ENCODE peak calls at places on chromosome 1, in five cellular contexts. G, V, M, T and S are unnamed samples.

GRCh38 chr1:113538225-113538624 is 147.9 kb downstream of the MAGI3 start:
- DNase-seq in M (no peak), G (no peak), T (peak), V (no peak), S (no peak)

GRCh38 chr1:2580691-2581090 is 5.9 kb upstream of the PRXL2B start:
- DNase-seq in T (no peak), V (no peak), M (no peak), G (no peak), S (no peak)

GRCh38 chr1:169701261-169701802 is 10.1 kb downstream of the SELL start:
- DNase-seq in M (no peak), V (no peak), G (no peak), T (no peak), S (no peak)

GRCh38 chr1:33294071-33295010 is 26.6 kb downstream of the A3GALT2 start:
- DNase-seq in V (no peak), T (no peak), M (no peak), G (no peak), S (no peak)

GRCh38 chr1:166952002-166952746 is 23.2 kb downstream of the ILDR2 start:
- DNase-seq in T (peak), G (no peak), V (no peak), M (peak), S (no peak)

GRCh38 chr1:187244623-187245022 is 415.9 kb downstream of the PLA2G4A start:
- DNase-seq in G (no peak), M (no peak), T (peak), V (no peak), S (no peak)

GRCh38 chr1:209723761-209724693 is 19.4 kb downstream of the HSD11B1 start:
- DNase-seq in V (no peak), G (no peak), T (no peak), M (no peak), S (no peak)

GRCh38 chr1:193634470-193634869 is 448.1 kb upstream of the B3GALT2 start:
- DNase-seq in V (no peak), G (no peak), T (no peak), M (no peak), S (no peak)

GRCh38 chr1:97017895-97018294 is 296.3 kb downstream of the PTBP2 start:
- DNase-seq in V (peak), T (peak), M (no peak), G (peak), S (peak)

GRCh38 chr1:215507119-215507518 is 60.0 kb upstream of the KCTD3 start:
- DNase-seq in T (no peak), G (no peak), M (peak), V (no peak), S (no peak)

GRCh38 chr1:60213253-60213652 is 139.7 kb upstream of the C1orf87 start:
- DNase-seq in T (peak), V (no peak), G (no peak), M (no peak), S (no peak)

GRCh38 chr1:242522304-242522945 is 2.1 kb downstream of the PLD5 start:
- DNase-seq in G (peak), M (no peak), T (no peak), V (no peak), S (no peak)

DNA sequence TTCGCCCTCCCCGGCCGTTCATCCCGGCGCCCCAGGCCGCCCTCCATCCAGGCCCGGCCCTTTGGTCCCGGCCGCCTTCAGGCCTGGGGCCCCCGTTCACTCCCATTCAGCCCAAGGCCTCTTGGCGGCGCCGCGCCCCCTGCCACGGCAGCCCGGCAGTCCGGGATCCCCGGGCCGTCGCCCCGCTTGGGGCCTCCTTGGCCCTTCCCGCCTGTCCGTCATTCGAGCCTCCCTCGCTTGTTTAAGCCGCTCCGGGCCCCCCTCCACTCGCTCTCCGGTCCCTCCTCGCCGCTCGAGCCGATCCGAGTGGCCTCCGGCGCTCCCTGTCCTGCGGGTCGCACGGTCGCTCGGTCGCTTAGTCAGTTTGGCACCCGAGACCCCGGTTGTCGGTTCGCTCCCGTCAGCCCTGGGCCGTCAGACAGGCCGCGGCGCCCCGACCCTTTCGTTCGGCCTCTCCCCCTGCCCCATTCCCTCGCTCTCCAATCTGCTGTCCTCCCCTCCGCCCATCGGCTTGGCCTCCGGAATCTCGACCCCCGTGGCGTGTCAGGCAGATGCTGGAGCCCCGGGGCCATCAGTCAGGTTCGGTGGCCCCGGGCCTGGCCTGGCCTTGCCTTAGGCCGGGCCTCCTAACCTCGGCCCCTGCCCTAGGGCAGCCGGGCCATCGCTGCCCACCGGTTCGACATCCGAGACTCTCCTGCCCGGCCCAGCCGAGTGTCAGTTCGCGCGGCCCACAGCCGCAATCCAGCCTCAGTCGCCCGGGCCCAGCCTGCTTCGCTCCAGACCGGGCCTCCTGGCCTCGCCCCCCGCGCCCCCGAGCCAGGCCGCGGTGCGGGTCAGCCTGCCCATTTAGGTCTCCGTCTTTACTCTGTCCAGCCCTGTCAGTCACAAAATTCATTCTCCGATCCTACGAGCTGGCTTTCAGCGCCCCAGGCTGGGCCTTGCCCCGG is 1.1 kb downstream of the LRRC41 start:
- DNase-seq in G (peak), M (peak), T (peak), V (no peak), S (peak)
- H3K23ac ChIP-seq in G (peak), M (peak), T (no peak), V (no peak), S (no peak)

DNA sequence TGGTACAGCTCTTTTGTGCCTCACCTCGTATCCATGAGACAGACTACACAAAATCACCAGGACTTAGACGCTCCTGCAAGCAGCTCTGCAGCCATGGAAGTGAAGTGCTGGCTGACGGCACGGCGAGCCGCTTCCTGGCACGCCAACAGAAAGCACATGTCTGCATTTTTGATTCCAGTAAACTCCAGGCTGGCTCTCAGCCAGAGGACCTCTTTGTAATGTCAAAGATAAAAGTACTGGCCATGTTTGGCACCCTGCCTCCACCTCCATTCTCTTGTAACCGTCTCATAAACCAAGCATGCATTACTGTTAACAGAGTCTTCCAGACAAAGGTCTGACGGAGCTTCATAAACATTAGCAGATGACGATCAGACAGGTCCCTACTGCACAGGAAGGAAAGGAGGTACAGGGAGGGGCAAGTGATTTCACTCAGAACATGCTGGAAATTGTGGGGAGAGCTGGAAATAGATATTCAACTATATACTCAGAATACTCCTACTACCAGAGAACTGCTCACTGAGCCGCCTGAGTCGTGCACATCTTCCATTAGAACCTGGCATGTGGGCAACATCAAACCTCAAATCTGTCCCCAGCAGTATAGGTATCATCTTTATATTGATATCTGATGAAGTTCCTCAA is 632.0 kb downstream of the SMYD3 start:
- DNase-seq in M (peak), T (no peak), G (no peak), V (no peak), S (no peak)
- H2BK120ac ChIP-seq in M (peak), T (no peak), G (no peak), V (no peak), S (no peak)

DNA sequence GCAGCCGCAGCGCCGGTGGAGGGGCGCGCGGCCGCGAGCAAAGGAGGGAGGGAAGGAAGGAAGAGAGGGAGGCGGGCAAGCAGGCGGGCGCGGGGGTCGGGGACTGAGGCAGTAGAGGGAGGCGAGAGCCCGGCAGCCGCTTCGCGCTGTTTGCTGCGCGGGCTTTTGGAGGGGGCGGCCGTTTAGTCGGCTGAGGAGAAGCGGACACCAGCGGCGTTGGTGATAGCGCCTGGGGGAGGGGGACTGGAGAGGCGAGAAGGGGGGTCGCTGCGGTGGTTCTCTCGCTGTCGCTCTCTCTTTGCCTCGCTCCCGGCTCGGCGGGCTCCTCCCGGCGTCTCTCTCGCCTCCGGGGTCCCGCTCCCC is at the start of gene HS2ST1:
- DNase-seq in G (no peak), T (no peak), M (no peak), V (no peak), S (no peak)
- H3K14ac ChIP-seq in G (peak), T (peak), M (peak), V (no peak), S (peak)

GRCh38 chr1:155263067-155263466 is 907 bp upstream of the SCAMP3 start:
- DNase-seq in M (no peak), G (no peak), T (no peak), V (no peak), S (no peak)

GRCh38 chr1:155261401-155261887 is 716 bp downstream of the SCAMP3 start:
- DNase-seq in G (no peak), T (no peak), V (no peak), M (peak), S (no peak)

GRCh38 chr1:155260276-155260675 is 1.9 kb downstream of the SCAMP3 start:
- DNase-seq in M (no peak), V (no peak), T (no peak), G (no peak), S (no peak)

GRCh38 chr1:155267373-155267772 is 5.2 kb upstream of the SCAMP3 start:
- DNase-seq in T (no peak), M (no peak), V (no peak), G (no peak), S (no peak)

GRCh38 chr1:155261888-155262673 is at the start of gene SCAMP3:
- DNase-seq in M (peak), T (peak), V (peak), G (peak), S (peak)
- H3K23ac ChIP-seq in M (peak), T (no peak), V (no peak), G (peak), S (no peak)